ENCODE peak calls at places on chromosome 4, in four cellular contexts. V, P, S and T are unnamed samples.

GRCh38 chr4:138445098-138445497 is 202.9 kb upstream of the SLC7A11 start:
- DNase-seq in P (no peak), V (no peak), S (no peak), T (no peak)

GRCh38 chr4:173057442-173057841 is 111.2 kb upstream of the GALNT7 start:
- DNase-seq in S (no peak), P (no peak), V (no peak), T (no peak)

GRCh38 chr4:142719854-142720541 is 126.1 kb downstream of the INPP4B start:
- DNase-seq in V (peak), S (peak), P (peak), T (no peak)

GRCh38 chr4:157057187-157057586 is 18.8 kb upstream of the GLRB start:
- DNase-seq in V (no peak), P (peak), S (no peak), T (no peak)

GRCh38 chr4:62431513-62431912 is 1231.4 kb downstream of the ADGRL3 start:
- DNase-seq in P (no peak), V (no peak), S (no peak), T (peak)

GRCh38 chr4:186068581-186069402 is at the start of gene TLR3:
- DNase-seq in V (no peak), P (no peak), S (no peak), T (no peak)

GRCh38 chr4:26135331-26135730 is 185.5 kb upstream of the RBPJ start:
- DNase-seq in V (no peak), S (no peak), P (no peak), T (no peak)

GRCh38 chr4:71026086-71026485 is 32.6 kb downstream of the DCK start:
- DNase-seq in P (no peak), S (no peak), V (no peak), T (no peak)

GRCh38 chr4:82489987-82490386 is 59.6 kb downstream of the ENOPH1 start:
- DNase-seq in P (no peak), V (no peak), S (no peak), T (no peak)

GRCh38 chr4:26858947-26859401 is 1.7 kb upstream of the STIM2 start:
- DNase-seq in S (no peak), V (no peak), P (no peak), T (no peak)

GRCh38 chr4:76665139-76665538 is 230.1 kb downstream of the SHROOM3 start:
- DNase-seq in V (no peak), S (no peak), P (no peak), T (no peak)

GRCh38 chr4:82780398-82781231 is 18.0 kb downstream of the SCD5 start:
- DNase-seq in V (no peak), S (no peak), P (peak), T (no peak)

GRCh38 chr4:92231511-92231910 is 72.3 kb upstream of the GRID2 start:
- DNase-seq in S (no peak), P (no peak), V (no peak), T (no peak)

GRCh38 chr4:144750348-144750747 is 104.4 kb downstream of the HHIP start:
- DNase-seq in S (no peak), V (no peak), P (no peak), T (no peak)

GRCh38 chr4:144748814-144749555 is 103.0 kb downstream of the HHIP start:
- DNase-seq in V (no peak), S (no peak), P (no peak), T (no peak)

GRCh38 chr4:144757969-144758368 is 112.0 kb downstream of the HHIP start:
- DNase-seq in P (no peak), V (no peak), S (no peak), T (no peak)

DNA sequence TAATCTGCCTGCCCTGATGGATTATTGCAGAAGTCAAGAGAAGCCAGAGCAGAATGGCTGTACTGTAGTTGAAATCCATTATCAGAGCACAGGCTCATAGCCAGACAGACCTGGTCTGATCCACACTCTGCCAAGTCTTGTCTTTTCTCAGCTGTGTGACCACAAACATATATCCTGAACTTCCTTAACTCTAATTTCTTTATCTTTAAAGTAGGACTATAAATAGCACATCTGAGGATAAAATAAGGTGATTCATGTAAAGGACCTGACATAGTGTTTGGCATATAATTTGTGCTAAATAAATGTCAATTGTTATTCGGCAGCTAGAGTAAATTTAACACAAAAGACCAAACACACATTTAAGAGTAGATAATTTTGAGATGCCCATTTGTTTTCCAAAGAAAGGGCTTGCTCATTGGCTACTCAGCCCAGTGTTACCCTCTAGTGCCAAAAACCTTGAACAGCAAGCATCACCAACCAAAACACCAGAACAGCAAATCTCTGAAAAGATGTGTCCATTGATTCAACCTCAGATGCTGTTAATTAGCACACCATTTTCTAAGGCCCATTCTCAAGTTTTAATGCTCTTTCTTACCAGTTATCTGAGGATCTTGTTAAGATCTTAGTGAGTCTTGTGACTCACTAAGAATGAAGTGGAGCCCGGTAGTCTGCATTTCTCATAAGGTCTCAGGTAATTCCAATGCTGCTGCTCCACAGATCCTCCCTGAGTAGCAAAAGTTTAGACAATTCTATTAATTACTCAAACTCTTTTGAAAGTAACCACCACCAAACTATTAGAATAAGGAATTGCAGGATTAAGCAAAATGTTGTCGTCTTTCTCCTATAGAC is 108.8 kb downstream of the HHIP start:
- DNase-seq in P (peak), S (peak), V (peak), T (no peak)
- TF ChIP-seq CTCF in P (peak), S (no peak), V (no peak), T (no peak)

GRCh38 chr4:159608434-159608833 is 505.6 kb downstream of the RAPGEF2 start:
- DNase-seq in P (no peak), S (no peak), V (no peak), T (no peak)
- TF ChIP-seq CTCF in P (peak), S (no peak), V (no peak), T (no peak)

GRCh38 chr4:112060212-112060611 is 85.0 kb upstream of the FAM241A start:
- DNase-seq in V (peak), S (no peak), P (peak), T (peak)
- TF ChIP-seq CTCF in V (peak), S (peak), P (peak), T (peak)

GRCh38 chr4:101792056-101792575 is 1.6 kb downstream of the BANK1 start:
- DNase-seq in S (no peak), P (no peak), V (no peak), T (no peak)

GRCh38 chr4:101790521-101791188 is at the start of gene BANK1:
- DNase-seq in V (peak), P (peak), S (peak), T (peak)

GRCh38 chr4:101787917-101788316 is 2.6 kb upstream of the BANK1 start:
- DNase-seq in S (no peak), V (no peak), P (no peak), T (no peak)

GRCh38 chr4:101793397-101793796 is 2.9 kb downstream of the BANK1 start:
- DNase-seq in P (no peak), V (no peak), S (no peak), T (no peak)

GRCh38 chr4:101791189-101791572 is 651 bp downstream of the BANK1 start:
- DNase-seq in V (peak), S (peak), P (peak), T (no peak)
- TF ChIP-seq CTCF in V (no peak), S (no peak), P (no peak), T (no peak)

DNA sequence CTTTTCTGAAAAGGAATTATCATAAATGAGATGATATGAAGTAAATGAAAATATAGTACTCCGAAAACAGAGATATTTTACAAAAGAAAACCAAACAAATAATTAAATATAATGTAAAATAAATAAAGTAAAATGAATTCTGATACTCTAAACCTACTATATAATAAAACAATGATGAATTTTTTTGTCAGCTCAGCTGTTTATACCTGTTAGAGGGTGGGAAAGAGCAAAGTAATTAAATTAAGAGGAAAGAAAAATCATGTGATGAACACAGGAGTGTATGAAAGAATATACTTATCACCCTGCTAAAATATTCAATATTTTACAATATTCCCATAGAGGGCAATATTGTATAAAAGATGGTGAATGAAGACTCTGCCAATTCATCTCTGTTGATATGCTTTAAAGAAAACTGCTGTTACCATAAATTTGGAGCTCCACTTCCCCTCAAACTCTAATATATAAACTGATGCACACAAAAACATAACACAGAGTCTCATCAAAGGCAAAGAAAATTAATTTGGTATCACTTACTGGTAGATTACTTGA is 6.5 kb upstream of the NDST4 start:
- DNase-seq in V (no peak), S (no peak), P (no peak), T (no peak)
- TF ChIP-seq CTCF in V (no peak), S (no peak), P (no peak), T (no peak)

GRCh38 chr4:22463179-22463578 is 52.7 kb downstream of the ADGRA3 start:
- DNase-seq in S (no peak), V (no peak), P (peak), T (peak)
- TF ChIP-seq CTCF in S (no peak), V (no peak), P (peak), T (peak)